ENCODE peak calls at places on chromosomes 12 and 14, in six cellular contexts. One of them, this sample, is unnamed.

GRCh38 chr14:99412122-99413061 is 68.3 kb downstream of the SETD3 start:
- DNase-seq in AG04450: no peak
- DNase-seq in neuronal stem cell: no peak
- DNase-seq in activated CD4-positive, alpha-beta T cell treated with anti-CD3 and anti-CD28 coated beads, Interleukin-2, amount 50 U/mL, for 48 hours: peak; percentile 48
- DNase-seq in CD4-positive, CD25-positive, alpha-beta regulatory T cell: no peak
- DNase-seq in dorsolateral prefrontal cortex: no peak
- DNase-seq in this sample: no peak

GRCh38 chr12:2498961-2499500 is 295.7 kb upstream of the FKBP4 start:
- DNase-seq in AG04450: no peak
- DNase-seq in neuronal stem cell: no peak
- DNase-seq in activated CD4-positive, alpha-beta T cell treated with anti-CD3 and anti-CD28 coated beads, Interleukin-2, amount 50 U/mL, for 48 hours: no peak
- DNase-seq in CD4-positive, CD25-positive, alpha-beta regulatory T cell: no peak
- DNase-seq in dorsolateral prefrontal cortex: no peak
- DNase-seq in this sample: no peak

GRCh38 chr14:88985654-88986053 is 161.2 kb downstream of the TTC8 start:
- DNase-seq in AG04450: no peak
- DNase-seq in neuronal stem cell: no peak
- DNase-seq in activated CD4-positive, alpha-beta T cell treated with anti-CD3 and anti-CD28 coated beads, Interleukin-2, amount 50 U/mL, for 48 hours: no peak
- DNase-seq in CD4-positive, CD25-positive, alpha-beta regulatory T cell: no peak
- DNase-seq in dorsolateral prefrontal cortex: no peak
- DNase-seq in this sample: no peak

GRCh38 chr12:12992418-12993175 is 7.5 kb downstream of the HEBP1 start:
- DNase-seq in AG04450: peak; percentile 93
- DNase-seq in neuronal stem cell: no peak
- DNase-seq in activated CD4-positive, alpha-beta T cell treated with anti-CD3 and anti-CD28 coated beads, Interleukin-2, amount 50 U/mL, for 48 hours: no peak
- DNase-seq in CD4-positive, CD25-positive, alpha-beta regulatory T cell: no peak
- DNase-seq in dorsolateral prefrontal cortex: no peak
- DNase-seq in this sample: no peak

GRCh38 chr12:114476159-114476558 is 70.2 kb upstream of the TBX5 start:
- DNase-seq in AG04450: peak; percentile 11
- DNase-seq in neuronal stem cell: no peak
- DNase-seq in activated CD4-positive, alpha-beta T cell treated with anti-CD3 and anti-CD28 coated beads, Interleukin-2, amount 50 U/mL, for 48 hours: no peak
- DNase-seq in CD4-positive, CD25-positive, alpha-beta regulatory T cell: no peak
- DNase-seq in dorsolateral prefrontal cortex: no peak
- DNase-seq in this sample: no peak

GRCh38 chr14:101072070-101072469 is 168.5 kb upstream of the RTL1 start:
- DNase-seq in AG04450: no peak
- DNase-seq in neuronal stem cell: no peak
- DNase-seq in activated CD4-positive, alpha-beta T cell treated with anti-CD3 and anti-CD28 coated beads, Interleukin-2, amount 50 U/mL, for 48 hours: no peak
- DNase-seq in CD4-positive, CD25-positive, alpha-beta regulatory T cell: no peak
- DNase-seq in dorsolateral prefrontal cortex: no peak
- DNase-seq in this sample: no peak

GRCh38 chr12:43578782-43579181 is 26.8 kb upstream of the ADAMTS20 start:
- DNase-seq in AG04450: no peak
- DNase-seq in neuronal stem cell: no peak
- DNase-seq in activated CD4-positive, alpha-beta T cell treated with anti-CD3 and anti-CD28 coated beads, Interleukin-2, amount 50 U/mL, for 48 hours: no peak
- DNase-seq in CD4-positive, CD25-positive, alpha-beta regulatory T cell: no peak
- DNase-seq in dorsolateral prefrontal cortex: no peak
- DNase-seq in this sample: no peak

GRCh38 chr12:123099556-123100192 is 51.2 kb downstream of the PITPNM2 start:
- DNase-seq in AG04450: no peak
- DNase-seq in neuronal stem cell: no peak
- DNase-seq in activated CD4-positive, alpha-beta T cell treated with anti-CD3 and anti-CD28 coated beads, Interleukin-2, amount 50 U/mL, for 48 hours: no peak
- DNase-seq in CD4-positive, CD25-positive, alpha-beta regulatory T cell: no peak
- DNase-seq in dorsolateral prefrontal cortex: no peak
- DNase-seq in this sample: no peak

GRCh38 chr14:73824116-73824515 is 27.5 kb upstream of the PTGR2 start:
- DNase-seq in AG04450: no peak
- DNase-seq in neuronal stem cell: no peak
- DNase-seq in activated CD4-positive, alpha-beta T cell treated with anti-CD3 and anti-CD28 coated beads, Interleukin-2, amount 50 U/mL, for 48 hours: no peak
- DNase-seq in CD4-positive, CD25-positive, alpha-beta regulatory T cell: no peak
- DNase-seq in dorsolateral prefrontal cortex: no peak
- DNase-seq in this sample: no peak

GRCh38 chr12:123949118-123949774 is 23.4 kb downstream of the CCDC92 start:
- DNase-seq in AG04450: no peak
- DNase-seq in neuronal stem cell: no peak
- DNase-seq in activated CD4-positive, alpha-beta T cell treated with anti-CD3 and anti-CD28 coated beads, Interleukin-2, amount 50 U/mL, for 48 hours: no peak
- DNase-seq in CD4-positive, CD25-positive, alpha-beta regulatory T cell: no peak
- DNase-seq in dorsolateral prefrontal cortex: no peak
- DNase-seq in this sample: no peak

GRCh38 chr12:91870872-91871707 is 274.6 kb downstream of the BTG1 start:
- DNase-seq in AG04450: no peak
- DNase-seq in neuronal stem cell: no peak
- DNase-seq in activated CD4-positive, alpha-beta T cell treated with anti-CD3 and anti-CD28 coated beads, Interleukin-2, amount 50 U/mL, for 48 hours: no peak
- DNase-seq in CD4-positive, CD25-positive, alpha-beta regulatory T cell: peak; percentile 65
- DNase-seq in dorsolateral prefrontal cortex: no peak
- DNase-seq in this sample: no peak

GRCh38 chr12:20792971-20793370 is 17.5 kb upstream of the SLCO1B3 start:
- DNase-seq in AG04450: no peak
- DNase-seq in neuronal stem cell: no peak
- DNase-seq in activated CD4-positive, alpha-beta T cell treated with anti-CD3 and anti-CD28 coated beads, Interleukin-2, amount 50 U/mL, for 48 hours: no peak
- DNase-seq in CD4-positive, CD25-positive, alpha-beta regulatory T cell: no peak
- DNase-seq in dorsolateral prefrontal cortex: no peak
- DNase-seq in this sample: no peak

GRCh38 chr12:53939141-53940108 is 794 bp downstream of the HOXC13 start:
- DNase-seq in AG04450: no peak
- DNase-seq in neuronal stem cell: no peak
- DNase-seq in activated CD4-positive, alpha-beta T cell treated with anti-CD3 and anti-CD28 coated beads, Interleukin-2, amount 50 U/mL, for 48 hours: no peak
- DNase-seq in CD4-positive, CD25-positive, alpha-beta regulatory T cell: no peak
- DNase-seq in dorsolateral prefrontal cortex: no peak
- DNase-seq in this sample: no peak

GRCh38 chr12:3743803-3744202 is 9.1 kb downstream of the CRACR2A start:
- DNase-seq in AG04450: no peak
- DNase-seq in neuronal stem cell: no peak
- DNase-seq in activated CD4-positive, alpha-beta T cell treated with anti-CD3 and anti-CD28 coated beads, Interleukin-2, amount 50 U/mL, for 48 hours: peak; percentile 44
- DNase-seq in CD4-positive, CD25-positive, alpha-beta regulatory T cell: no peak
- DNase-seq in dorsolateral prefrontal cortex: no peak
- DNase-seq in this sample: peak; percentile 37

GRCh38 chr12:132550014-132550802 is 60.2 kb downstream of the LRCOL1 start:
- DNase-seq in AG04450: no peak
- DNase-seq in neuronal stem cell: peak; percentile 52
- DNase-seq in activated CD4-positive, alpha-beta T cell treated with anti-CD3 and anti-CD28 coated beads, Interleukin-2, amount 50 U/mL, for 48 hours: no peak
- DNase-seq in CD4-positive, CD25-positive, alpha-beta regulatory T cell: no peak
- DNase-seq in dorsolateral prefrontal cortex: no peak
- DNase-seq in this sample: no peak

GRCh38 chr12:46921048-46921753 is 95.4 kb upstream of the SLC38A4 start:
- DNase-seq in AG04450: no peak
- DNase-seq in neuronal stem cell: no peak
- DNase-seq in activated CD4-positive, alpha-beta T cell treated with anti-CD3 and anti-CD28 coated beads, Interleukin-2, amount 50 U/mL, for 48 hours: no peak
- DNase-seq in CD4-positive, CD25-positive, alpha-beta regulatory T cell: no peak
- DNase-seq in dorsolateral prefrontal cortex: no peak
- DNase-seq in this sample: no peak

GRCh38 chr12:105083551-105084105 is 630 bp downstream of the ALDH1L2 start:
- DNase-seq in AG04450: peak; percentile 45
- DNase-seq in neuronal stem cell: no peak
- DNase-seq in activated CD4-positive, alpha-beta T cell treated with anti-CD3 and anti-CD28 coated beads, Interleukin-2, amount 50 U/mL, for 48 hours: no peak
- DNase-seq in CD4-positive, CD25-positive, alpha-beta regulatory T cell: no peak
- DNase-seq in dorsolateral prefrontal cortex: peak; percentile 74
- DNase-seq in this sample: no peak

GRCh38 chr14:89921896-89922548 is 32.5 kb downstream of the EFCAB11 start:
- DNase-seq in AG04450: no peak
- DNase-seq in neuronal stem cell: no peak
- DNase-seq in activated CD4-positive, alpha-beta T cell treated with anti-CD3 and anti-CD28 coated beads, Interleukin-2, amount 50 U/mL, for 48 hours: no peak
- DNase-seq in CD4-positive, CD25-positive, alpha-beta regulatory T cell: no peak
- DNase-seq in dorsolateral prefrontal cortex: no peak
- DNase-seq in this sample: no peak

GRCh38 chr12:85672436-85672835 is 163.8 kb downstream of the RASSF9 start:
- DNase-seq in AG04450: no peak
- DNase-seq in neuronal stem cell: no peak
- DNase-seq in activated CD4-positive, alpha-beta T cell treated with anti-CD3 and anti-CD28 coated beads, Interleukin-2, amount 50 U/mL, for 48 hours: no peak
- DNase-seq in CD4-positive, CD25-positive, alpha-beta regulatory T cell: no peak
- DNase-seq in dorsolateral prefrontal cortex: no peak
- DNase-seq in this sample: no peak

GRCh38 chr12:108729612-108730336 is 1.5 kb downstream of the CORO1C start:
- DNase-seq in AG04450: no peak
- DNase-seq in neuronal stem cell: peak; percentile 27
- DNase-seq in activated CD4-positive, alpha-beta T cell treated with anti-CD3 and anti-CD28 coated beads, Interleukin-2, amount 50 U/mL, for 48 hours: no peak
- DNase-seq in CD4-positive, CD25-positive, alpha-beta regulatory T cell: no peak
- DNase-seq in dorsolateral prefrontal cortex: no peak
- DNase-seq in this sample: no peak

GRCh38 chr12:42696424-42697149 is 107.0 kb upstream of the PRICKLE1 start:
- DNase-seq in AG04450: peak; percentile 23
- DNase-seq in neuronal stem cell: no peak
- DNase-seq in activated CD4-positive, alpha-beta T cell treated with anti-CD3 and anti-CD28 coated beads, Interleukin-2, amount 50 U/mL, for 48 hours: no peak
- DNase-seq in CD4-positive, CD25-positive, alpha-beta regulatory T cell: no peak
- DNase-seq in dorsolateral prefrontal cortex: no peak
- DNase-seq in this sample: no peak

GRCh38 chr12:9334964-9335363 is 126.8 kb upstream of the PZP start:
- DNase-seq in AG04450: no peak
- DNase-seq in neuronal stem cell: no peak
- DNase-seq in activated CD4-positive, alpha-beta T cell treated with anti-CD3 and anti-CD28 coated beads, Interleukin-2, amount 50 U/mL, for 48 hours: no peak
- DNase-seq in CD4-positive, CD25-positive, alpha-beta regulatory T cell: no peak
- DNase-seq in dorsolateral prefrontal cortex: no peak
- DNase-seq in this sample: no peak

GRCh38 chr14:68820119-68820518 is 27.3 kb upstream of the ZFP36L1 start:
- DNase-seq in AG04450: no peak
- DNase-seq in neuronal stem cell: no peak
- DNase-seq in activated CD4-positive, alpha-beta T cell treated with anti-CD3 and anti-CD28 coated beads, Interleukin-2, amount 50 U/mL, for 48 hours: no peak
- DNase-seq in CD4-positive, CD25-positive, alpha-beta regulatory T cell: no peak
- DNase-seq in dorsolateral prefrontal cortex: no peak
- DNase-seq in this sample: peak; percentile 15

GRCh38 chr12:96108321-96108720 is 72.9 kb upstream of the LTA4H start:
- DNase-seq in AG04450: no peak
- DNase-seq in neuronal stem cell: no peak
- DNase-seq in activated CD4-positive, alpha-beta T cell treated with anti-CD3 and anti-CD28 coated beads, Interleukin-2, amount 50 U/mL, for 48 hours: peak; percentile 22
- DNase-seq in CD4-positive, CD25-positive, alpha-beta regulatory T cell: peak; percentile 88
- DNase-seq in dorsolateral prefrontal cortex: no peak
- DNase-seq in this sample: no peak

GRCh38 chr14:51593397-51593796 is 58.3 kb upstream of the FRMD6 start:
- DNase-seq in AG04450: no peak
- DNase-seq in neuronal stem cell: no peak
- DNase-seq in activated CD4-positive, alpha-beta T cell treated with anti-CD3 and anti-CD28 coated beads, Interleukin-2, amount 50 U/mL, for 48 hours: no peak
- DNase-seq in CD4-positive, CD25-positive, alpha-beta regulatory T cell: peak; percentile 6
- DNase-seq in dorsolateral prefrontal cortex: no peak
- DNase-seq in this sample: no peak

GRCh38 chr12:121472150-121472905 is 72.4 kb downstream of the RNF34 start:
- DNase-seq in AG04450: no peak
- DNase-seq in neuronal stem cell: no peak
- DNase-seq in activated CD4-positive, alpha-beta T cell treated with anti-CD3 and anti-CD28 coated beads, Interleukin-2, amount 50 U/mL, for 48 hours: no peak
- DNase-seq in CD4-positive, CD25-positive, alpha-beta regulatory T cell: no peak
- DNase-seq in dorsolateral prefrontal cortex: no peak
- DNase-seq in this sample: no peak

GRCh38 chr14:91927216-91927615 is 20.3 kb downstream of the FBLN5 start:
- DNase-seq in AG04450: no peak
- DNase-seq in neuronal stem cell: no peak
- DNase-seq in activated CD4-positive, alpha-beta T cell treated with anti-CD3 and anti-CD28 coated beads, Interleukin-2, amount 50 U/mL, for 48 hours: no peak
- DNase-seq in CD4-positive, CD25-positive, alpha-beta regulatory T cell: no peak
- DNase-seq in dorsolateral prefrontal cortex: no peak
- DNase-seq in this sample: no peak

GRCh38 chr14:30655124-30655523 is 33.0 kb downstream of the SCFD1 start:
- DNase-seq in AG04450: no peak
- DNase-seq in neuronal stem cell: no peak
- DNase-seq in activated CD4-positive, alpha-beta T cell treated with anti-CD3 and anti-CD28 coated beads, Interleukin-2, amount 50 U/mL, for 48 hours: no peak
- DNase-seq in CD4-positive, CD25-positive, alpha-beta regulatory T cell: no peak
- DNase-seq in dorsolateral prefrontal cortex: no peak
- DNase-seq in this sample: no peak

GRCh38 chr12:89962648-89963047 is 254.0 kb upstream of the ATP2B1 start:
- DNase-seq in AG04450: no peak
- DNase-seq in neuronal stem cell: no peak
- DNase-seq in activated CD4-positive, alpha-beta T cell treated with anti-CD3 and anti-CD28 coated beads, Interleukin-2, amount 50 U/mL, for 48 hours: no peak
- DNase-seq in CD4-positive, CD25-positive, alpha-beta regulatory T cell: no peak
- DNase-seq in dorsolateral prefrontal cortex: no peak
- DNase-seq in this sample: no peak

GRCh38 chr12:129701536-129702165 is 202.2 kb downstream of the TMEM132D start:
- DNase-seq in AG04450: no peak
- DNase-seq in neuronal stem cell: no peak
- DNase-seq in activated CD4-positive, alpha-beta T cell treated with anti-CD3 and anti-CD28 coated beads, Interleukin-2, amount 50 U/mL, for 48 hours: no peak
- DNase-seq in CD4-positive, CD25-positive, alpha-beta regulatory T cell: no peak
- DNase-seq in dorsolateral prefrontal cortex: no peak
- DNase-seq in this sample: no peak

GRCh38 chr12:128408669-128409068 is 141.7 kb downstream of the TMEM132C start:
- DNase-seq in AG04450: no peak
- DNase-seq in neuronal stem cell: no peak
- DNase-seq in activated CD4-positive, alpha-beta T cell treated with anti-CD3 and anti-CD28 coated beads, Interleukin-2, amount 50 U/mL, for 48 hours: no peak
- DNase-seq in CD4-positive, CD25-positive, alpha-beta regulatory T cell: no peak
- DNase-seq in dorsolateral prefrontal cortex: no peak
- DNase-seq in this sample: no peak

GRCh38 chr14:101845896-101846295 is 84.4 kb downstream of the PPP2R5C start:
- DNase-seq in AG04450: no peak
- DNase-seq in neuronal stem cell: no peak
- DNase-seq in activated CD4-positive, alpha-beta T cell treated with anti-CD3 and anti-CD28 coated beads, Interleukin-2, amount 50 U/mL, for 48 hours: peak; percentile 47
- DNase-seq in CD4-positive, CD25-positive, alpha-beta regulatory T cell: no peak
- DNase-seq in dorsolateral prefrontal cortex: no peak
- DNase-seq in this sample: no peak

GRCh38 chr14:73741386-73741875 is 27.2 kb upstream of the PNMA1 start:
- DNase-seq in AG04450: no peak
- DNase-seq in neuronal stem cell: no peak
- DNase-seq in activated CD4-positive, alpha-beta T cell treated with anti-CD3 and anti-CD28 coated beads, Interleukin-2, amount 50 U/mL, for 48 hours: peak; percentile 73
- DNase-seq in CD4-positive, CD25-positive, alpha-beta regulatory T cell: peak; percentile 80
- DNase-seq in dorsolateral prefrontal cortex: peak; percentile 65
- DNase-seq in this sample: peak; percentile 67

GRCh38 chr14:93732524-93732923 is 55.8 kb downstream of the PRIMA1 start:
- DNase-seq in AG04450: no peak
- DNase-seq in neuronal stem cell: no peak
- DNase-seq in activated CD4-positive, alpha-beta T cell treated with anti-CD3 and anti-CD28 coated beads, Interleukin-2, amount 50 U/mL, for 48 hours: no peak
- DNase-seq in CD4-positive, CD25-positive, alpha-beta regulatory T cell: no peak
- DNase-seq in dorsolateral prefrontal cortex: no peak
- DNase-seq in this sample: no peak

GRCh38 chr12:41055875-41056577 is 132.1 kb upstream of the PDZRN4 start:
- DNase-seq in AG04450: no peak
- DNase-seq in neuronal stem cell: no peak
- DNase-seq in activated CD4-positive, alpha-beta T cell treated with anti-CD3 and anti-CD28 coated beads, Interleukin-2, amount 50 U/mL, for 48 hours: no peak
- DNase-seq in CD4-positive, CD25-positive, alpha-beta regulatory T cell: no peak
- DNase-seq in dorsolateral prefrontal cortex: no peak
- DNase-seq in this sample: no peak